ENCODE peak calls at places on chromosomes 13 and 19, in four cellular contexts. D, X, Q and T are unnamed samples.
A peak's percentile ranks its signal among the peaks of the same experiment; 100 is the strongest.

GRCh38 chr19:11437955-11438354 is 2.5 kb downstream of the PRKCSH start:
- DNase-seq in X (no peak), Q (no peak), D (no peak), T (no peak)

GRCh38 chr13:50945669-50946068 is 36.1 kb downstream of the RNASEH2B start:
- DNase-seq in Q (no peak), X (no peak), D (no peak), T (no peak)

GRCh38 chr19:51064534-51065220 is at the start of gene KLK13:
- DNase-seq in Q (no peak), X (peak; percentile 1), D (no peak), T (peak; percentile 11)

GRCh38 chr19:54955356-54955755 is 8.0 kb upstream of the NLRP7 start:
- DNase-seq in X (no peak), D (no peak), Q (no peak), T (no peak)

GRCh38 chr13:49240017-49240416 is 7.7 kb upstream of the CDADC1 start:
- DNase-seq in D (no peak), Q (peak; percentile 41), X (peak; percentile 52), T (peak; percentile 65)

GRCh38 chr13:29743229-29743786 is 107.1 kb downstream of the UBL3 start:
- DNase-seq in D (no peak), X (no peak), Q (no peak), T (no peak)

GRCh38 chr13:98921786-98922185 is 56.1 kb downstream of the DOCK9 start:
- DNase-seq in Q (no peak), D (no peak), X (no peak), T (no peak)

GRCh38 chr13:49112782-49113525 is 107.2 kb upstream of the MLNR start:
- DNase-seq in X (peak; percentile 40), Q (no peak), D (no peak), T (peak; percentile 22)

GRCh38 chr13:51539887-51540286 is 44.4 kb upstream of the WDFY2 start:
- DNase-seq in D (no peak), X (no peak), Q (no peak), T (no peak)

GRCh38 chr13:79736356-79736755 is 255.4 kb downstream of the NDFIP2 start:
- DNase-seq in D (no peak), Q (no peak), X (no peak), T (no peak)

GRCh38 chr19:17755977-17756670 is 4.8 kb downstream of the FCHO1 start:
- DNase-seq in Q (peak; percentile 49), X (no peak), D (no peak), T (peak; percentile 40)

GRCh38 chr19:38557205-38557799 is 60.5 kb downstream of the MAP4K1 start:
- DNase-seq in D (no peak), X (no peak), Q (peak; percentile 84), T (no peak)

GRCh38 chr19:12668937-12669271 is 2.3 kb downstream of the WDR83 start:
- DNase-seq in X (peak; percentile 52), D (no peak), Q (peak; percentile 54), T (peak; percentile 62)

GRCh38 chr19:33302974-33303790 is 848 bp upstream of the CEBPA start:
- DNase-seq in X (peak; percentile 38), D (no peak), Q (no peak), T (peak; percentile 56)

GRCh38 chr13:98549006-98549727 is 27.7 kb downstream of the STK24 start:
- DNase-seq in Q (no peak), D (peak; percentile 4), X (no peak), T (no peak)

GRCh38 chr13:21812192-21812626 is 141.3 kb downstream of the FGF9 start:
- DNase-seq in Q (no peak), X (no peak), D (no peak), T (no peak)

GRCh38 chr13:27551563-27551962 is 68.8 kb downstream of the LNX2 start:
- DNase-seq in X (no peak), Q (no peak), D (no peak), T (no peak)

GRCh38 chr19:56671613-56671994 is at the start of gene ZNF835:
- DNase-seq in Q (peak; percentile 62), D (no peak), X (no peak), T (peak; percentile 27)

GRCh38 chr13:83151308-83151660 is 731.0 kb downstream of the SLITRK1 start:
- DNase-seq in X (no peak), Q (no peak), D (no peak), T (no peak)

GRCh38 chr13:77779461-77780272 is 82.2 kb downstream of the SLAIN1 start:
- DNase-seq in X (peak; percentile 53), Q (peak; percentile 52), D (peak; percentile 53), T (peak; percentile 90)

GRCh38 chr13:32969516-32969941 is 46.7 kb upstream of the KL start:
- DNase-seq in X (peak; percentile 78), Q (peak; percentile 24), D (no peak), T (peak; percentile 76)

GRCh38 chr13:34034411-34034810 is 216.5 kb downstream of the RFC3 start:
- DNase-seq in X (no peak), D (no peak), Q (no peak), T (no peak)

GRCh38 chr13:44899967-44900366 is 89.3 kb downstream of the NUFIP1 start:
- DNase-seq in Q (no peak), X (no peak), D (no peak), T (peak; percentile 35)

GRCh38 chr13:42153371-42153770 is 104.9 kb downstream of the DGKH start:
- DNase-seq in Q (no peak), X (no peak), D (no peak), T (peak; percentile 9)

GRCh38 chr13:108428691-108429090 is 159.2 kb downstream of the TNFSF13B start:
- DNase-seq in X (no peak), Q (no peak), D (no peak), T (no peak)

GRCh38 chr13:29516880-29517279 is 78.6 kb downstream of the SLC7A1 start:
- DNase-seq in D (no peak), Q (no peak), X (no peak), T (no peak)